ENCODE peak calls at places on chromosomes 3 and 15, in seven cellular contexts. A, W, J, N, G, E and U are unnamed samples.
A peak's percentile ranks its signal among the peaks of the same experiment; 100 is the strongest.

GRCh38 chr3:158160958-158161357 is 51.1 kb downstream of the RSRC1 start:
- DNase-seq in N (no peak), J (peak; percentile 91), G (peak; percentile 93), A (no peak), W (no peak), E (no peak), U (no peak)

GRCh38 chr3:57068437-57069089 is 8.1 kb downstream of the SPATA12 start:
- DNase-seq in G (peak; percentile 94), N (peak; percentile 53), J (peak; percentile 92), W (peak; percentile 12), E (no peak), A (no peak), U (no peak)

GRCh38 chr3:192685801-192686200 is 41.5 kb downstream of the FGF12 start:
- DNase-seq in A (no peak), N (no peak), E (no peak), G (no peak), J (no peak), W (no peak), U (no peak)

GRCh38 chr15:73305331-73306211 is 63.2 kb downstream of the HCN4 start:
- DNase-seq in N (peak; percentile 42), A (no peak), E (peak; percentile 81), J (peak; percentile 61), G (peak; percentile 83), W (no peak), U (no peak)

GRCh38 chr3:170038434-170039110 is 777 bp downstream of the GPR160 start:
- DNase-seq in W (peak; percentile 30), E (peak; percentile 58), G (no peak), N (no peak), A (no peak), J (no peak), U (no peak)

GRCh38 chr3:151281671-151282334 is 3.5 kb upstream of the P2RY14 start:
- DNase-seq in G (peak; percentile 81), J (no peak), W (no peak), E (no peak), A (no peak), N (no peak), U (no peak)

GRCh38 chr3:188179006-188179966 is 25.3 kb downstream of the LPP start:
- DNase-seq in N (no peak), W (no peak), E (no peak), A (no peak), G (peak; percentile 23), J (peak; percentile 90), U (no peak)

GRCh38 chr3:5504135-5504534 is 316.6 kb downstream of the EDEM1 start:
- DNase-seq in W (no peak), J (no peak), A (no peak), N (no peak), G (no peak), E (no peak), U (no peak)

GRCh38 chr3:60779637-60780036 is 471.6 kb downstream of the FHIT start:
- DNase-seq in W (no peak), G (no peak), A (no peak), N (no peak), E (no peak), J (no peak), U (no peak)

GRCh38 chr15:61685513-61685912 is 374.7 kb downstream of the VPS13C start:
- DNase-seq in J (no peak), A (no peak), G (no peak), E (no peak), W (no peak), N (no peak), U (no peak)

GRCh38 chr3:188099907-188100306 is 54.0 kb upstream of the LPP start:
- DNase-seq in A (no peak), J (no peak), W (no peak), G (no peak), E (no peak), N (no peak), U (no peak)

GRCh38 chr3:162082516-162082915 is 585.9 kb downstream of the OTOL1 start:
- DNase-seq in N (no peak), W (no peak), G (peak; percentile 11), J (no peak), A (no peak), E (no peak), U (no peak)

GRCh38 chr3:174619244-174619643 is 239.9 kb upstream of the NAALADL2 start:
- DNase-seq in J (no peak), N (no peak), E (no peak), W (no peak), G (no peak), A (no peak), U (no peak)

GRCh38 chr3:134666466-134666865 is 15.6 kb upstream of the KY start:
- DNase-seq in W (no peak), N (no peak), A (no peak), J (peak; percentile 56), G (peak; percentile 73), E (no peak), U (no peak)

GRCh38 chr15:57495554-57496235 is 96.0 kb upstream of the MYZAP start:
- DNase-seq in E (no peak), J (no peak), N (no peak), W (no peak), A (no peak), G (no peak), U (no peak)

GRCh38 chr3:66427951-66428350 is 72.9 kb downstream of the LRIG1 start:
- DNase-seq in A (no peak), N (no peak), J (no peak), G (no peak), E (no peak), W (no peak), U (no peak)

GRCh38 chr15:25247418-25248030 is 191.3 kb downstream of the UBE3A start:
- DNase-seq in E (no peak), J (no peak), W (peak; percentile 3), A (no peak), G (no peak), N (peak; percentile 4), U (no peak)

GRCh38 chr3:156817931-156818765 is 8.0 kb upstream of the LEKR1 start:
- DNase-seq in A (no peak), N (no peak), E (no peak), W (no peak), J (no peak), G (no peak), U (no peak)

GRCh38 chr15:62896969-62897486 is 145.5 kb upstream of the TPM1 start:
- DNase-seq in J (peak; percentile 99), E (no peak), G (peak; percentile 100), A (no peak), W (no peak), N (peak; percentile 92), U (peak; percentile 69)